ENCODE peak calls at places on chromosomes 5 and 9, in six cellular contexts. P, G, V, I, Y and R are unnamed samples.

GRCh38 chr9:33225319-33226152 is 14.4 kb upstream of the SPINK4 start:
- DNase-seq in Y (peak), V (peak), P (peak), G (peak), I (peak), R (no peak)

GRCh38 chr9:131257266-131258025 is 18.9 kb downstream of the FAM78A start:
- DNase-seq in Y (no peak), G (no peak), P (no peak), V (peak), I (no peak), R (no peak)

GRCh38 chr9:21465859-21466518 is 16.1 kb downstream of the IFNE start:
- DNase-seq in Y (no peak), V (peak), I (peak), P (peak), G (peak), R (no peak)

GRCh38 chr5:5351288-5352089 is 71.0 kb upstream of the ICE1 start:
- DNase-seq in I (no peak), G (no peak), P (no peak), V (no peak), Y (no peak), R (no peak)

GRCh38 chr5:97046270-97046982 is 96.0 kb downstream of the LIX1 start:
- DNase-seq in I (no peak), G (no peak), Y (no peak), P (peak), V (no peak), R (no peak)

GRCh38 chr5:1314564-1314982 is 19.7 kb upstream of the TERT start:
- DNase-seq in V (no peak), G (no peak), Y (peak), I (no peak), P (no peak), R (no peak)

GRCh38 chr5:108093186-108093585 is 288.7 kb downstream of the FBXL17 start:
- DNase-seq in Y (no peak), I (no peak), P (peak), V (no peak), G (peak), R (no peak)

GRCh38 chr5:18466731-18467130 is 832.5 kb downstream of the TAF11L14 start:
- DNase-seq in Y (no peak), G (no peak), P (no peak), V (no peak), I (no peak), R (no peak)

GRCh38 chr5:67164856-67165523 is 31.6 kb downstream of the CD180 start:
- DNase-seq in Y (no peak), G (peak), P (no peak), I (no peak), V (no peak), R (no peak)

GRCh38 chr9:129796029-129796910 is 6.7 kb upstream of the TOR1B start:
- DNase-seq in G (no peak), I (no peak), Y (no peak), P (no peak), V (no peak), R (no peak)

GRCh38 chr9:18658764-18659705 is 185.1 kb downstream of the ADAMTSL1 start:
- DNase-seq in P (no peak), I (no peak), V (no peak), G (no peak), Y (no peak), R (no peak)

GRCh38 chr5:1104327-1105006 is 7.4 kb downstream of the SLC12A7 start:
- DNase-seq in P (peak), V (no peak), G (no peak), I (no peak), Y (no peak), R (no peak)

GRCh38 chr9:87599901-87600610 is 102.4 kb downstream of the DAPK1 start:
- DNase-seq in I (no peak), V (no peak), G (no peak), P (no peak), Y (no peak), R (no peak)

GRCh38 chr9:117180896-117181456 is 233.9 kb downstream of the ASTN2 start:
- DNase-seq in V (no peak), G (no peak), Y (no peak), I (no peak), P (no peak), R (no peak)